ENCODE peak calls at places on chromosomes 2 and 18, in six cellular contexts. G is spleen, Q is lung, N is Karpas-422, O is lower lobe of right lung, M is right cardiac atrium. S is an unnamed sample.

GRCh38 chr2:111250448-111251030 is 129.8 kb downstream of the BCL2L11 start:
- DNase-seq in G (no peak), Q (no peak), N (no peak), O (no peak), M (no peak), S (no peak)

GRCh38 chr2:12478151-12479041 is 238.3 kb upstream of the TRIB2 start:
- DNase-seq in G (no peak), Q (no peak), N (no peak), O (no peak), M (no peak), S (no peak)

GRCh38 chr2:25341753-25342371 is at the start of gene DNMT3A:
- DNase-seq in G (peak; percentile 93), Q (peak; percentile 64), N (peak; percentile 69), O (peak; percentile 79), M (peak; percentile 78), S (peak; percentile 47)

GRCh38 chr2:85784474-85784986 is 30.7 kb downstream of the ATOH8 start:
- DNase-seq in G (no peak), Q (no peak), N (no peak), O (no peak), M (no peak), S (no peak)

GRCh38 chr2:215137741-215138340 is 585 bp downstream of the ABCA12 start:
- DNase-seq in G (no peak), Q (no peak), N (no peak), O (no peak), M (no peak), S (no peak)

GRCh38 chr2:48768669-48769068 is 13.1 kb upstream of the LHCGR start:
- DNase-seq in G (no peak), Q (no peak), N (no peak), O (no peak), M (no peak), S (no peak)

GRCh38 chr2:46812381-46813024 is 103.1 kb downstream of the MCFD2 start:
- DNase-seq in G (peak; percentile 74), Q (peak; percentile 55), N (no peak), O (no peak), M (peak; percentile 82), S (no peak)

GRCh38 chr2:111032721-111033532 is 87.8 kb upstream of the BCL2L11 start:
- DNase-seq in G (no peak), Q (no peak), N (no peak), O (no peak), M (no peak), S (no peak)

GRCh38 chr2:207385076-207385475 is 144.7 kb upstream of the CREB1 start:
- DNase-seq in G (no peak), Q (no peak), N (no peak), O (no peak), M (no peak), S (no peak)

GRCh38 chr2:172970660-172971059 is 105.0 kb upstream of the MAP3K20 start:
- DNase-seq in G (no peak), Q (no peak), N (no peak), O (no peak), M (no peak), S (no peak)

GRCh38 chr2:43142921-43143438 is 83.4 kb downstream of the ZFP36L2 start:
- DNase-seq in G (peak; percentile 75), Q (no peak), N (peak; percentile 60), O (no peak), M (no peak), S (peak; percentile 68)

GRCh38 chr2:149205143-149205542 is 125.2 kb upstream of the LYPD6 start:
- DNase-seq in G (no peak), Q (no peak), N (no peak), O (no peak), M (no peak), S (no peak)

GRCh38 chr2:190360561-190360960 is 17.2 kb downstream of the INPP1 start:
- DNase-seq in G (no peak), Q (no peak), N (no peak), O (no peak), M (no peak), S (no peak)

GRCh38 chr2:239758325-239758877 is 266.7 kb downstream of the NDUFA10 start:
- DNase-seq in G (peak; percentile 13), Q (no peak), N (no peak), O (peak; percentile 9), M (no peak), S (no peak)

GRCh38 chr2:148582679-148583511 is 61.7 kb upstream of the EPC2 start:
- DNase-seq in G (no peak), Q (no peak), N (no peak), O (no peak), M (no peak), S (no peak)

GRCh38 chr2:96523659-96524481 is 12.7 kb upstream of the ARID5A start:
- DNase-seq in G (no peak), Q (no peak), N (no peak), O (no peak), M (no peak), S (no peak)

GRCh38 chr2:152762202-152762601 is 43.8 kb downstream of the ARL6IP6 start:
- DNase-seq in G (no peak), Q (no peak), N (no peak), O (no peak), M (peak; percentile 47), S (no peak)

GRCh38 chr18:8890957-8891464 is 185.7 kb downstream of the MTCL1 start:
- DNase-seq in G (no peak), Q (no peak), N (no peak), O (no peak), M (no peak), S (no peak)

GRCh38 chr2:1971124-1971523 is 226.8 kb upstream of the PXDN start:
- DNase-seq in G (no peak), Q (no peak), N (no peak), O (no peak), M (no peak), S (no peak)

GRCh38 chr2:205461169-205461568 is 221.1 kb upstream of the NRP2 start:
- DNase-seq in G (no peak), Q (no peak), N (no peak), O (no peak), M (no peak), S (no peak)

GRCh38 chr2:39584283-39584972 is 81.3 kb upstream of the TMEM178A start:
- DNase-seq in G (no peak), Q (no peak), N (no peak), O (no peak), M (no peak), S (no peak)

GRCh38 chr2:7083580-7084509 is 166.6 kb downstream of the RNF144A start:
- DNase-seq in G (no peak), Q (no peak), N (peak; percentile 82), O (no peak), M (no peak), S (peak; percentile 60)

GRCh38 chr2:7707723-7708122 is 790.5 kb downstream of the RNF144A start:
- DNase-seq in G (no peak), Q (no peak), N (no peak), O (no peak), M (no peak), S (no peak)

GRCh38 chr2:227710986-227711385 is 6.8 kb downstream of the SLC19A3 start:
- DNase-seq in G (no peak), Q (no peak), N (no peak), O (no peak), M (no peak), S (no peak)

GRCh38 chr2:236834284-236834683 is 251.4 kb upstream of the COPS8 start:
- DNase-seq in G (no peak), Q (no peak), N (no peak), O (no peak), M (no peak), S (no peak)

GRCh38 chr2:218908721-218909619 is 28.3 kb downstream of the WNT10A start:
- DNase-seq in G (peak; percentile 95), Q (peak; percentile 87), N (peak; percentile 65), O (peak; percentile 91), M (peak; percentile 93), S (peak; percentile 91)

GRCh38 chr2:210895132-210895531 is 338.7 kb downstream of the CPS1 start:
- DNase-seq in G (no peak), Q (no peak), N (peak; percentile 76), O (no peak), M (no peak), S (no peak)

GRCh38 chr2:135471106-135471505 is 59.9 kb downstream of the ZRANB3 start:
- DNase-seq in G (no peak), Q (no peak), N (no peak), O (no peak), M (no peak), S (no peak)

GRCh38 chr2:201408931-201409330 is 42.3 kb downstream of the TRAK2 start:
- DNase-seq in G (no peak), Q (no peak), N (no peak), O (no peak), M (no peak), S (no peak)

GRCh38 chr2:8447610-8448221 is 234.1 kb upstream of the ID2 start:
- DNase-seq in G (no peak), Q (no peak), N (no peak), O (no peak), M (no peak), S (no peak)

GRCh38 chr2:116724550-116724949 is 1089.9 kb upstream of the DDX18 start:
- DNase-seq in G (no peak), Q (no peak), N (no peak), O (no peak), M (no peak), S (no peak)

GRCh38 chr18:44708451-44709083 is 27.9 kb downstream of the SETBP1 start:
- DNase-seq in G (no peak), Q (no peak), N (no peak), O (no peak), M (peak; percentile 32), S (no peak)
- H3K4me3 ChIP-seq in G (no peak overlapping the region), Q (no peak overlapping the region), N (no peak overlapping the region), O (no peak overlapping the region), M (no peak overlapping the region), S (no peak overlapping the region)

GRCh38 chr18:10231220-10231619 is 223.2 kb upstream of the APCDD1 start:
- DNase-seq in G (no peak), Q (no peak), N (no peak), O (no peak), M (no peak), S (no peak)

GRCh38 chr18:10226971-10227370 is 227.5 kb upstream of the APCDD1 start:
- DNase-seq in G (no peak), Q (no peak), N (no peak), O (no peak), M (no peak), S (no peak)

GRCh38 chr18:10228380-10228779 is 226.1 kb upstream of the APCDD1 start:
- DNase-seq in G (no peak), Q (no peak), N (no peak), O (no peak), M (no peak), S (no peak)

GRCh38 chr18:10232062-10232461 is 222.4 kb upstream of the APCDD1 start:
- DNase-seq in G (no peak), Q (no peak), N (no peak), O (no peak), M (no peak), S (no peak)

GRCh38 chr18:10230072-10230471 is 224.4 kb upstream of the APCDD1 start:
- DNase-seq in G (no peak), Q (no peak), N (peak; percentile 63), O (no peak), M (no peak), S (no peak)
- H3K27ac ChIP-seq in G (no peak overlapping the region), Q (no peak overlapping the region), N (no peak overlapping the region), O (no peak overlapping the region), M (no peak overlapping the region), S (no peak overlapping the region)

GRCh38 chr2:235679471-235679870 is 185.6 kb downstream of the AGAP1 start:
- DNase-seq in G (no peak), Q (no peak), N (no peak), O (no peak), M (no peak), S (no peak)
- H3K4me3 ChIP-seq in G (no peak overlapping the region), Q (no peak overlapping the region), N (no peak overlapping the region), O (no peak overlapping the region), M (no peak overlapping the region), S (no peak overlapping the region)

GRCh38 chr2:44550571-44550970 is 188.8 kb downstream of the CAMKMT start:
- DNase-seq in G (no peak), Q (no peak), N (no peak), O (no peak), M (no peak), S (no peak)
- H3K27ac ChIP-seq in G (no peak overlapping the region), Q (no peak overlapping the region), N (no peak overlapping the region), O (no peak overlapping the region), M (no peak overlapping the region), S (no peak overlapping the region)